ENCODE peak calls at places on chromosome 5, in seven cellular contexts. One of them, this sample, is unnamed.

GRCh38 chr5:149956685-149957084 is 3.9 kb upstream of the SLC26A2 start:
- DNase-seq in ovary: no peak
- DNase-seq in type B pancreatic cell: no peak
- DNase-seq in lower leg skin: no peak
- DNase-seq in endodermal cell: no peak
- DNase-seq in foreskin fibroblast: peak
- DNase-seq in hepatocyte: no peak
- DNase-seq in this sample: peak

GRCh38 chr5:118043531-118043930 is 944.8 kb downstream of the DTWD2 start:
- DNase-seq in ovary: no peak
- DNase-seq in endodermal cell: no peak
- DNase-seq in lower leg skin: no peak
- DNase-seq in type B pancreatic cell: no peak
- DNase-seq in foreskin fibroblast: no peak
- DNase-seq in hepatocyte: no peak
- DNase-seq in this sample: no peak

GRCh38 chr5:334903-335739 is 13.6 kb downstream of the AHRR start:
- DNase-seq in hepatocyte: no peak
- DNase-seq in lower leg skin: peak
- DNase-seq in ovary: no peak
- DNase-seq in type B pancreatic cell: no peak
- DNase-seq in foreskin fibroblast: no peak
- DNase-seq in endodermal cell: peak
- DNase-seq in this sample: no peak

GRCh38 chr5:103487253-103487652 is 75.3 kb downstream of the NUDT12 start:
- DNase-seq in hepatocyte: peak
- DNase-seq in type B pancreatic cell: no peak
- DNase-seq in lower leg skin: no peak
- DNase-seq in ovary: no peak
- DNase-seq in foreskin fibroblast: peak
- DNase-seq in endodermal cell: no peak
- DNase-seq in this sample: no peak

GRCh38 chr5:101278011-101278687 is 375.1 kb upstream of the ST8SIA4 start:
- DNase-seq in hepatocyte: peak
- DNase-seq in endodermal cell: no peak
- DNase-seq in foreskin fibroblast: no peak
- DNase-seq in ovary: no peak
- DNase-seq in lower leg skin: no peak
- DNase-seq in type B pancreatic cell: no peak
- DNase-seq in this sample: no peak

GRCh38 chr5:63686938-63687337 is 275.3 kb downstream of the HTR1A start:
- DNase-seq in endodermal cell: no peak
- DNase-seq in ovary: no peak
- DNase-seq in lower leg skin: no peak
- DNase-seq in hepatocyte: peak
- DNase-seq in type B pancreatic cell: no peak
- DNase-seq in foreskin fibroblast: no peak
- DNase-seq in this sample: no peak

GRCh38 chr5:1171340-1171941 is 30.0 kb upstream of the SLC6A19 start:
- DNase-seq in ovary: no peak
- DNase-seq in type B pancreatic cell: no peak
- DNase-seq in hepatocyte: peak
- DNase-seq in endodermal cell: no peak
- DNase-seq in lower leg skin: no peak
- DNase-seq in foreskin fibroblast: peak
- DNase-seq in this sample: no peak

GRCh38 chr5:178130576-178131445 is at the start of gene RMND5B:
- DNase-seq in foreskin fibroblast: peak
- DNase-seq in type B pancreatic cell: peak
- DNase-seq in hepatocyte: peak
- DNase-seq in endodermal cell: peak
- DNase-seq in ovary: peak
- DNase-seq in lower leg skin: peak
- DNase-seq in this sample: no peak

GRCh38 chr5:139061274-139061673 is 136.9 kb downstream of the SIL1 start:
- DNase-seq in lower leg skin: no peak
- DNase-seq in type B pancreatic cell: no peak
- DNase-seq in endodermal cell: no peak
- DNase-seq in hepatocyte: peak
- DNase-seq in foreskin fibroblast: peak
- DNase-seq in ovary: peak
- DNase-seq in this sample: no peak

GRCh38 chr5:125679522-125679921 is 743.7 kb upstream of the GRAMD2B start:
- DNase-seq in endodermal cell: no peak
- DNase-seq in hepatocyte: no peak
- DNase-seq in lower leg skin: no peak
- DNase-seq in ovary: no peak
- DNase-seq in foreskin fibroblast: no peak
- DNase-seq in type B pancreatic cell: no peak
- DNase-seq in this sample: no peak

GRCh38 chr5:57658009-57658408 is 175.4 kb upstream of the ACTBL2 start:
- DNase-seq in type B pancreatic cell: no peak
- DNase-seq in endodermal cell: no peak
- DNase-seq in foreskin fibroblast: no peak
- DNase-seq in hepatocyte: no peak
- DNase-seq in lower leg skin: no peak
- DNase-seq in ovary: no peak
- DNase-seq in this sample: no peak

GRCh38 chr5:151164687-151165392 is 7.3 kb upstream of the ANXA6 start:
- DNase-seq in type B pancreatic cell: no peak
- DNase-seq in lower leg skin: peak
- DNase-seq in hepatocyte: peak
- DNase-seq in endodermal cell: peak
- DNase-seq in foreskin fibroblast: peak
- DNase-seq in ovary: peak
- DNase-seq in this sample: no peak

DNA sequence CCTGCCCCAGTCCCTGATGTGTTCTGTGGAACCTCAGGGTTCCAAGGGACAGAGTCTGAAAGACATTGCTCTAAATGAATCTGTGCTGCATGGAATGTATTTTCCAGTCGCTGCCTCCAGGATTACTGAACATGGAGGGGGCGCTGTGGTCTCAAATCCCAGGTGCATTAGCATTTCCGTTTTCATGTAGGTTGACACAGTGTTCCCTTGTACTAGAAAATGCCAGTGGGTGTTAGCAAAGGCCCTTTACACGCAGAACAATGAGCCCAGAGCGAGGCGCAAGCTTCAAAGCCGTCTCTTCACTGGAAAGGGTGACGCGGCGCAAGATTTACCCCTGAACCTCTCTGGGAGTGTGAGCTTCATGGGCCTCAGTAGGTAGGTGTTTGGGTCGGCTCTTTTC is 308.3 kb downstream of the SLIT3 start:
- DNase-seq in lower leg skin: no peak
- DNase-seq in ovary: no peak
- DNase-seq in foreskin fibroblast: no peak
- DNase-seq in type B pancreatic cell: no peak
- DNase-seq in hepatocyte: peak
- DNase-seq in endodermal cell: peak
- DNase-seq in this sample: no peak
- TF ChIP-seq CTCF in lower leg skin: no peak
- TF ChIP-seq CTCF in ovary: no peak
- TF ChIP-seq CTCF in foreskin fibroblast: peak
- TF ChIP-seq CTCF in type B pancreatic cell: peak
- TF ChIP-seq CTCF in hepatocyte: peak
- TF ChIP-seq CTCF in endodermal cell: peak
- TF ChIP-seq CTCF in this sample: peak

DNA sequence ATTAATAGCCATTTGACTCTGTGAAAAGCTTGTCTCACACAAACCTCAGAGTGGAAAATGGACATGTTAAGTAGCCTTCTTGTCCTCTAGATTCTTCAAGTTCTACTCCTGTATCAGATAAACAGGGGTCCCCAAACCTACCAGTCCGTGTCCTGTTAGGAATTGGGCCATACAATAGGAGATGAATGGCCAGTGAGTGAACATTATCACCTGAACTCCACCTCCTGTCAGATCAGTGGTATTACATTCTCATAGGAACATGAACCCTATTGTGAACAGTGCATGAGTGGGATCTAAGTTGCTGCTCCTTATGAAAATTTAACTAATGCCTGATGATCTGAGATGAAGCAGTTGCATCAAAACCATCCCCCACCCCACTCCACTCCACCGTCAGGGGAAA is 136.3 kb downstream of the TMEM232 start:
- DNase-seq in type B pancreatic cell: no peak
- DNase-seq in lower leg skin: no peak
- DNase-seq in foreskin fibroblast: no peak
- DNase-seq in ovary: no peak
- DNase-seq in hepatocyte: peak
- DNase-seq in endodermal cell: no peak
- DNase-seq in this sample: peak
- TF ChIP-seq CTCF in type B pancreatic cell: peak
- TF ChIP-seq CTCF in lower leg skin: no peak
- TF ChIP-seq CTCF in foreskin fibroblast: peak
- TF ChIP-seq CTCF in ovary: no peak
- TF ChIP-seq CTCF in hepatocyte: peak
- TF ChIP-seq CTCF in endodermal cell: peak
- TF ChIP-seq CTCF in this sample: no peak

GRCh38 chr5:73783823-73784222 is 157.8 kb downstream of the ARHGEF28 start:
- DNase-seq in endodermal cell: no peak
- DNase-seq in type B pancreatic cell: no peak
- DNase-seq in ovary: no peak
- DNase-seq in lower leg skin: no peak
- DNase-seq in foreskin fibroblast: no peak
- DNase-seq in hepatocyte: no peak
- DNase-seq in this sample: no peak
- TF ChIP-seq CTCF in endodermal cell: no peak
- TF ChIP-seq CTCF in type B pancreatic cell: peak
- TF ChIP-seq CTCF in ovary: no peak
- TF ChIP-seq CTCF in lower leg skin: no peak
- TF ChIP-seq CTCF in foreskin fibroblast: peak
- TF ChIP-seq CTCF in hepatocyte: peak
- TF ChIP-seq CTCF in this sample: peak

GRCh38 chr5:95113489-95113888 is 171.4 kb downstream of the MCTP1 start:
- DNase-seq in lower leg skin: no peak
- DNase-seq in ovary: no peak
- DNase-seq in hepatocyte: peak
- DNase-seq in endodermal cell: peak
- DNase-seq in foreskin fibroblast: peak
- DNase-seq in type B pancreatic cell: no peak
- DNase-seq in this sample: no peak
- TF ChIP-seq CTCF in lower leg skin: no peak
- TF ChIP-seq CTCF in ovary: no peak
- TF ChIP-seq CTCF in hepatocyte: no peak
- TF ChIP-seq CTCF in endodermal cell: peak
- TF ChIP-seq CTCF in foreskin fibroblast: peak
- TF ChIP-seq CTCF in type B pancreatic cell: no peak
- TF ChIP-seq CTCF in this sample: no peak

GRCh38 chr5:41345295-41345694 is 132.0 kb upstream of the C6 start:
- DNase-seq in foreskin fibroblast: no peak
- DNase-seq in lower leg skin: no peak
- DNase-seq in ovary: no peak
- DNase-seq in endodermal cell: no peak
- DNase-seq in type B pancreatic cell: no peak
- DNase-seq in hepatocyte: no peak
- DNase-seq in this sample: no peak

GRCh38 chr5:41347569-41347968 is 134.2 kb upstream of the C6 start:
- DNase-seq in lower leg skin: no peak
- DNase-seq in hepatocyte: no peak
- DNase-seq in endodermal cell: no peak
- DNase-seq in foreskin fibroblast: no peak
- DNase-seq in ovary: no peak
- DNase-seq in type B pancreatic cell: no peak
- DNase-seq in this sample: no peak

GRCh38 chr5:41349846-41350245 is 136.5 kb upstream of the C6 start:
- DNase-seq in ovary: no peak
- DNase-seq in foreskin fibroblast: no peak
- DNase-seq in type B pancreatic cell: no peak
- DNase-seq in endodermal cell: no peak
- DNase-seq in hepatocyte: no peak
- DNase-seq in lower leg skin: no peak
- DNase-seq in this sample: no peak

GRCh38 chr5:41346609-41347008 is 133.3 kb upstream of the C6 start:
- DNase-seq in ovary: no peak
- DNase-seq in endodermal cell: no peak
- DNase-seq in type B pancreatic cell: no peak
- DNase-seq in hepatocyte: no peak
- DNase-seq in foreskin fibroblast: no peak
- DNase-seq in lower leg skin: no peak
- DNase-seq in this sample: no peak
- TF ChIP-seq CTCF in ovary: no peak
- TF ChIP-seq CTCF in endodermal cell: peak
- TF ChIP-seq CTCF in type B pancreatic cell: peak
- TF ChIP-seq CTCF in hepatocyte: no peak
- TF ChIP-seq CTCF in foreskin fibroblast: no peak
- TF ChIP-seq CTCF in lower leg skin: no peak
- TF ChIP-seq CTCF in this sample: no peak

DNA sequence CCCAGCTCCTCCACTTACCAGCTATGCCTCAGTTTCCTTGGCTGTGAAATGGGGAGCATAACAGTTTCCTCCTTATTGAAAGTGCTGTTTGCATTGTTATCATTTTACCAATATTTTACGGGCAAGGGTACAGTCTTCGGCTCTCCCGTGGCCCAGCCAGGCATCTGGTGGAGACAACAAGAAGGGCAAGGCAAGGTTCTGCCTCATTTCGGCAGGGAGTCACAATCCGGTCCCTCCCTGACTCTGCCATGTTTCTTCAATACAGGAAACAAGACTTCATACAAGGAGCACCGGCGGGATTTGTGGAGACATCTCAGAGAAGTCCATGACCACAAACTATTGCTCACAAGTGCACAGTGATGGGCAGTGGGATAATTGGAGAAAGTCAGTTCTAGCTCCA is 174.0 kb downstream of the FGF18 start:
- DNase-seq in ovary: no peak
- DNase-seq in lower leg skin: no peak
- DNase-seq in type B pancreatic cell: peak
- DNase-seq in hepatocyte: no peak
- DNase-seq in foreskin fibroblast: no peak
- DNase-seq in endodermal cell: peak
- DNase-seq in this sample: no peak
- TF ChIP-seq CTCF in ovary: no peak
- TF ChIP-seq CTCF in lower leg skin: no peak
- TF ChIP-seq CTCF in type B pancreatic cell: no peak
- TF ChIP-seq CTCF in hepatocyte: no peak
- TF ChIP-seq CTCF in foreskin fibroblast: no peak
- TF ChIP-seq CTCF in endodermal cell: no peak
- TF ChIP-seq CTCF in this sample: no peak

DNA sequence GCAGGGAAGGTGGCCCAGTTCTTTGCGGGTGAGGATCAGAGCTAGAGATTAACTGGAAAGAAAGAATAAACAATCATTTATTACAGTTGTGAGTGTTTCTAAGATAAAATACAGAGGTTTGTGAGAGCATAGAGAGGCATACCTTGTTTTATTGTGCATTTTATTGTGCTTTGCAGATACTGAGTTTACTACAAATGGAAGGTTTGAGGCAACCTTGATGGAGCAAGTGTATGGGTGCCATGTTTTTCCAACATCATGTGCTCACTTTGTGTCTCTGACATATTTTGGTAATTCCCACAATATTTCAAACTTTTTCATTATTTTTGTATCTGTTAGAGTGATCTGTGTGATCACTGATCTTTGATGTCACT is 715 bp upstream of the C5orf34 start:
- DNase-seq in foreskin fibroblast: no peak
- DNase-seq in ovary: no peak
- DNase-seq in hepatocyte: peak
- DNase-seq in endodermal cell: no peak
- DNase-seq in type B pancreatic cell: no peak
- DNase-seq in lower leg skin: no peak
- DNase-seq in this sample: no peak
- TF ChIP-seq CTCF in foreskin fibroblast: no peak
- TF ChIP-seq CTCF in ovary: no peak
- TF ChIP-seq CTCF in hepatocyte: no peak
- TF ChIP-seq CTCF in endodermal cell: no peak
- TF ChIP-seq CTCF in type B pancreatic cell: no peak
- TF ChIP-seq CTCF in lower leg skin: no peak
- TF ChIP-seq CTCF in this sample: no peak